ENCODE peak calls at places on chromosomes 1 and 21, in five cellular contexts. D, A, N, E and J are unnamed samples.

GRCh38 chr1:43366601-43367025 is 1.2 kb downstream of the ELOVL1 start:
- DNase-seq in D (no peak), A (no peak), N (no peak), E (no peak), J (no peak)

GRCh38 chr1:54011316-54012007 is 6.5 kb downstream of the LDLRAD1 start:
- DNase-seq in D (no peak), A (no peak), N (no peak), E (no peak), J (peak)

GRCh38 chr1:225611537-225612223 is 41.2 kb downstream of the ENAH start:
- DNase-seq in D (no peak), A (no peak), N (no peak), E (no peak), J (no peak)

GRCh38 chr1:210800301-210800700 is 333.6 kb downstream of the KCNH1 start:
- DNase-seq in D (no peak), A (no peak), N (no peak), E (no peak), J (no peak)

GRCh38 chr1:203289281-203289981 is 15.9 kb upstream of the BTG2 start:
- DNase-seq in D (no peak), A (no peak), N (no peak), E (no peak), J (peak)

GRCh38 chr1:67376381-67376780 is 53.8 kb downstream of the SERBP1 start:
- DNase-seq in D (no peak), A (no peak), N (no peak), E (no peak), J (no peak)

GRCh38 chr1:177274687-177275211 is 104.0 kb downstream of the BRINP2 start:
- DNase-seq in D (no peak), A (peak), N (peak), E (no peak), J (peak)

GRCh38 chr1:96962807-96963206 is 241.2 kb downstream of the PTBP2 start:
- DNase-seq in D (no peak), A (peak), N (peak), E (no peak), J (no peak)

GRCh38 chr21:32802954-32803353 is 31.4 kb upstream of the PAXBP1 start:
- DNase-seq in D (no peak), A (no peak), N (no peak), E (no peak), J (no peak)

GRCh38 chr1:22296701-22297591 is 154.0 kb upstream of the WNT4 start:
- DNase-seq in D (no peak), A (no peak), N (no peak), E (no peak), J (no peak)
- H3K4me3 ChIP-seq in D (no peak), A (no peak), N (no peak), E (no peak), J (no peak)

GRCh38 chr21:40886931-40887330 is 40.0 kb upstream of the DSCAM start:
- DNase-seq in D (no peak), A (no peak), N (no peak), E (no peak), J (no peak)
- H3K27ac ChIP-seq in D (no peak), A (no peak), N (no peak), E (no peak), J (no peak)

GRCh38 chr1:38291906-38292521 is 245.4 kb upstream of the POU3F1 start:
- DNase-seq in D (no peak), A (no peak), N (no peak), E (no peak), J (no peak)
- H3K4me3 ChIP-seq in D (peak), A (no peak), N (no peak), E (no peak), J (no peak)

DNA sequence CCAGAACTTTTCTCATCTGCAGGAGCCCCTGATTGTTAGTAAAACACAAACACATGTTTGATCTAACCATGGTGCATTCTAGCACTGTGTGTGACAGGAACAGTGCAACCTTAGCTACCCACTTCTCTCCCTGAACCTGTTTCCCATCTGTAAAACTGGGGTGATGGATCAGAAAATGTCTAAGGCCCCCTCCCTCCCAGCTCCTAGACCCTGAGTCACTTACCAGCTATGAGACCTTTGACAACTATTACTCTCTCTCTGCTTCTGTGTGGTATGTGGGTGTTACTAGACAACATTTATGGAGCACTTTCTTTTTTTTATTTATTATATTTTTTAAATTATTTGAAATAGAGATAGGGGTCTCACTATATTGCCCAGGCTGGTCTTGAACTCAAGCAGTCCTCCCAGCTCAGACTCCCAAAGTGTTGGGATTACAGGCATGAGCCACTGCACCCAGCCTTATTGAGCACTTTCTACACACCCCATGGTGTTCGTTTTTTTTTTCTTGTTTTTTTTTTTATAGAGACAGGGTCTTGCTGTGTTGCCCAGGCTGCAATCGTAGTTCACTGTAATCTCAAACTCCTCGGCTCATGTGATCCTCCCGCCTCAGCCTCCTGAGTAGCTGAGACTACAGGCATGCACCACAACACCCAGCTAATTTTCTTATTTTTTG is 2.6 kb downstream of the INPP5B start:
- DNase-seq in D (no peak), A (no peak), N (no peak), E (no peak), J (no peak)
- H3K27ac ChIP-seq in D (no peak), A (no peak), N (no peak), E (no peak), J (no peak)

DNA sequence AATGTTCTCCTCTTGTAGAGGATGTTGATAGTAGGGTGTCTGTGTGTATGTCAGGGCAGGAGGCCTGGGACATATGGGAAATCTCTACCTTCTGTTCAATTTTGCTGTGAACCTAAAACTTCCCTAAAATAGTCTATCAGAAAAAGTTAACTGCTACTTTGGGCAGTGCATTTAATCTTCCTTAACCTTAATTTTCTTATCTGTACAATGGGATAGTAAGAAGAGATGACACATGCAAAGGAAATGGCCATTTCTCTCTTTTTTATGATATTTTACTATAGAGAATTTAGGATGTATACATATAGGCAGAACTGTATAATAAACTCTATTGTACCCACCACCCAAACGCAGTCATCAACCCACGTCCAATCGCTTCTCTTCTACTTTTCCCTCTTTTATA is 8.6 kb downstream of the AGO3 start:
- DNase-seq in D (no peak), A (no peak), N (no peak), E (no peak), J (no peak)
- H3K4me3 ChIP-seq in D (no peak), A (no peak), N (no peak), E (no peak), J (no peak)

DNA sequence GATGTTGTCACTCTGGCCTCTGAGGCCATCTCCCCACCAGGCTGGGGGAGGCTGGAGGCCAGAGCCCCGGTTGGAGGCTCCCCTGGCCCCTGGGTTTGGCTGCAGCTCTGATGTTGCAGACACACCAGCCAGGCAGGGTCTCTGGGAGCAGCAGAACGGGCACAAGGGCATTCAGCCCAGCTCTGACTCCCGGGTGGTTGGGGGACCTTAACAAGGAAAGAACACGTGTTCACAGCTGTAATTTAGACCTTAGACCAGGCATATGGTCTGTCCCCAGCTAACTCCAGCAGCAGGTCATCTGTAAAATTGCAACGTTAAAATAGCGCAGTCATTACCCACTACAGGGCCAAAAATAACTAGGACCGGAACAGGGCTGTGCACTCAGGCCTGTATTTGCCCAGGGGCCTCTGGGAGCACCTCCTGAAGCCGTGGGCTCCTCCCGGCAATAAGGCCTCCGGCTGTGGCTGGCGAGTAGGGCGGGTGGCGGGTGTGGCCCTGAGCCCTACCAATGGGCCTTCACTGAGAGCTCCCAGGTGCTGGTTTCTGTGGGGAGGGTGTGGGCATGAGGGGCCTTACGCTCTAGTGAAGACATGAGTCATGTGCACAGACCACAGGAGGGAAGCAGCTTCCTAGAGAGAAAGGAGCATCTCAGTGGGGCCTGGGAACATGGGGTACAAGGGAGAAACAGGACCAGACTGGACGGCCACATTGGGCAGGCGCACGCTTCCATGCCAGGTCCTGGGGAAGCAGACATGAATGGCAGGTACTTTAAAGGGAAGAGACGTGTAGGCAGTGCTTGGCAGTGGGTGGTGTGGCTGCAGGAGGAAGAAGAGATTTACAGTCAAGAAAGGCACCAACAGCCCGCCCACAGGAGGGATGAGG is 6.1 kb downstream of the LDLRAP1 start:
- DNase-seq in D (no peak), A (no peak), N (peak), E (no peak), J (peak)
- H3K27ac ChIP-seq in D (peak), A (no peak), N (peak), E (no peak), J (peak)

GRCh38 chr1:89425056-89425455 is 61.2 kb downstream of the GBP6 start:
- DNase-seq in D (no peak), A (no peak), N (no peak), E (no peak), J (no peak)
- H3K4me3 ChIP-seq in D (no peak), A (no peak), N (no peak), E (no peak), J (no peak)

DNA sequence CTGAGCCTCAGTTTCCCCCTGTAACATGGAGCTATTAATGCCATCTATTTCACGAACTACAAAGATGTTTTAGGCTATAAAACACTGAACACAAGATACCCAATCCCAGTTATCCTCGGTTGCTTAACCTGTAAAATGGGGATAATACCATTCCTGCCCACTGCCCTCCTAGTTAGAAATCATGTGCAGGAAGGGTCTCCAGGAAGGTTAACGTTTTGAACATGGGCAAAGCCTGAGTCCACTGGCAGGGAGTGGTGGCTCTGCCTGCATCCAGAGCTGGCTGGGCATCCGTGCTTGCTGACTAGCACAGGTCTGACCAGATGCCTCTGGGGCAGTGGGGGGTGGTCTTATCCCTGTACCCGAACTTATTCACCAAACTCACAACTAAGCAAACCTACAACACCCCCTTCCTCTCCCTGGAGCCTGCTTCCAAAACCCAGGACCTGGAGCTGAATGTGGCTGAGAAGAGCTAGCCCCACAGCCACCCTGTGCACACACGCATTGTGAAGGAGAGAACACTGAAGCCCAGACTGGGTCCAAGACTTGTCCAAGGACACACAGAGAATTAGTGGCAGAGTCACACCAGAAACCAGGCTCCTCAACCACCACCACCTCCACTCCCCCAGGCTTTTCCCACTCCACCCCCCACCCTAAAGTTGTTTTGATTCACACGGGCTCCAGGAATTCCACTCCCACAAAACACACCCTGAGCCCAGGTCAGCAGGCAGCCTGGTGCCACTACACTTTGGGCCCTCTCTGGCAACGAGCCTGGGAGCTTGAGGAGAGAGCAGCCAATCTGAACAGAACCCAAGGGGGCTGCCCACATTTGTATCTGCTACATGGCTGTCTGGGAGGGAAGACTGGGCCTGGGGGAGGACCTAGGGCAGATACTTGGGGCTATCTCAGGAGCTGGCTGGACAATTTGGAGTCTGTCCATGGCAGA is 1.6 kb downstream of the E2F2 start:
- DNase-seq in D (no peak), A (no peak), N (no peak), E (no peak), J (no peak)
- H3K27ac ChIP-seq in D (no peak), A (no peak), N (no peak), E (peak), J (no peak)